ENCODE peak calls at places on chromosome 21, in eight cellular contexts. W, H, X, J, K, N, T and E are unnamed samples.

GRCh38 chr21:36847189-36847588 is 119.3 kb downstream of the HLCS start:
- DNase-seq in N (no peak), T (no peak), K (no peak), W (no peak), H (no peak), J (no peak), X (no peak), E (no peak)

GRCh38 chr21:39562791-39563770 is 49.7 kb upstream of the B3GALT5 start:
- DNase-seq in X (no peak), J (no peak), K (no peak), T (no peak), W (no peak), H (no peak), N (no peak), E (no peak)

GRCh38 chr21:43703068-43703880 is 15.7 kb upstream of the PDXK start:
- DNase-seq in T (peak; percentile 52), H (no peak), W (no peak), K (no peak), X (no peak), N (peak; percentile 80), J (peak; percentile 77), E (no peak)

GRCh38 chr21:44919913-44920693 is 596 bp downstream of the ITGB2 start:
- DNase-seq in X (no peak), N (no peak), W (no peak), K (no peak), J (peak; percentile 58), H (no peak), T (no peak), E (no peak)

GRCh38 chr21:45525153-45525909 is 16.9 kb downstream of the SLC19A1 start:
- DNase-seq in W (no peak), K (no peak), N (peak; percentile 75), X (no peak), T (peak; percentile 55), H (no peak), J (peak; percentile 76), E (no peak)

GRCh38 chr21:44702111-44702972 is 5.4 kb downstream of the KRTAP10-12 start:
- DNase-seq in J (no peak), X (no peak), T (no peak), N (no peak), H (no peak), K (no peak), W (no peak), E (no peak)

GRCh38 chr21:44918107-44918470 is 2.6 kb downstream of the ITGB2 start:
- DNase-seq in W (no peak), X (no peak), K (no peak), H (no peak), N (no peak), T (no peak), J (peak; percentile 57), E (no peak)

GRCh38 chr21:45542667-45543370 is 579 bp upstream of the SLC19A1 start:
- DNase-seq in W (no peak), T (no peak), K (no peak), X (peak; percentile 36), J (peak; percentile 56), N (peak; percentile 37), H (peak; percentile 57), E (no peak)

GRCh38 chr21:34020005-34020847 is 53.2 kb upstream of the MRPS6 start:
- DNase-seq in N (no peak), W (no peak), H (peak; percentile 29), T (no peak), J (no peak), X (no peak), K (no peak), E (peak; percentile 21)

GRCh38 chr21:8989883-8990325 is 1531.5 kb upstream of the TPTE start:
- DNase-seq in W (peak; percentile 69), N (no peak), T (no peak), J (no peak), X (no peak), K (no peak), H (no peak), E (no peak)

GRCh38 chr21:38863843-38864363 is 58.2 kb downstream of the ETS2 start:
- DNase-seq in J (no peak), N (no peak), H (no peak), T (no peak), X (no peak), W (no peak), K (no peak), E (no peak)

GRCh38 chr21:43953028-43953427 is 59.1 kb upstream of the TRAPPC10 start:
- DNase-seq in T (no peak), X (no peak), W (no peak), N (no peak), H (no peak), J (peak; percentile 33), K (no peak), E (no peak)

GRCh38 chr21:31284797-31285397 is 59.2 kb downstream of the TIAM1 start:
- DNase-seq in W (no peak), K (no peak), N (no peak), X (no peak), T (no peak), J (no peak), H (no peak), E (no peak)

GRCh38 chr21:16085436-16085835 is 355.7 kb downstream of the USP25 start:
- DNase-seq in H (no peak), J (no peak), T (no peak), W (no peak), N (no peak), K (no peak), X (no peak), E (no peak)

GRCh38 chr21:44051462-44051941 is 39.4 kb downstream of the TRAPPC10 start:
- DNase-seq in T (peak; percentile 24), J (no peak), K (no peak), H (no peak), W (no peak), N (no peak), X (peak; percentile 25), E (no peak)

DNA sequence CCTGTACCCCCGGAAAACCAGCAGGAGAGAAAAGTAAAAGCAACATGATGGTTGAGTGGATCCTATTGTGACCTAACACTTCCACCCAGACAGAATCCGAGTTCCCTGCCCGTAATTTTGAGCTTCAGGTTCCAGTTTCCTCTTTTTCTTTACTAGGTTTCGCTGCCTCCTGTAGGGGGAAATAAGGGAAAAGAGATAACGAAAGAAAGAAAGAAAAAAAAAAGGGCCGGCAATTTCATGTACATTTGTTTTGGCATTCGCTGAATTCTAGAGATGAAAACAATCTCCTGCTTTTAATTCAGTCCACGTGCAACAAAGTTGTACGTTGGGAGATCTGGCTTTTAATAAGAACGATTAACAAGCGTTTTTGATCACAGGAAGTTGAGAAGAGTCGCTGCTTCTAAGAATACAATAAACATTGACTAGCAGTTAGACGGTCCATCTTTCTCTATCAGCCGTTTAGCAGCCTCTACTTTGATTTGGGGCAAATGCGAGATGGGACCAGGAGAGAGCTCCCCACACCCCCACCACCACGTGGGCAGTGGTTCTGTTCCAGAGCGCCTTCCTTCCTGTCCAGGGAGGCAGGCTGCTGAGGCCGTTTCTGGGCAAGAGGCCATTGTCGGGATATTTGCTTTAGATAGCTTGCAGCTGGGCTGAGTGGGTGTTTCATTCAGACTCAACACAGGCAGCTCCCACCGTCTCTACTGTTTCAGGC is 155.9 kb upstream of the RUNX1 start:
- DNase-seq in K (no peak), H (peak; percentile 19), T (peak; percentile 75), X (peak; percentile 76), W (no peak), J (peak; percentile 67), N (peak; percentile 90), E (peak; percentile 37)
- TF ChIP-seq CTCF in K (peak; percentile 21), H (no peak), T (no peak), X (no peak), W (no peak), J (no peak), N (no peak), E (no peak)

DNA sequence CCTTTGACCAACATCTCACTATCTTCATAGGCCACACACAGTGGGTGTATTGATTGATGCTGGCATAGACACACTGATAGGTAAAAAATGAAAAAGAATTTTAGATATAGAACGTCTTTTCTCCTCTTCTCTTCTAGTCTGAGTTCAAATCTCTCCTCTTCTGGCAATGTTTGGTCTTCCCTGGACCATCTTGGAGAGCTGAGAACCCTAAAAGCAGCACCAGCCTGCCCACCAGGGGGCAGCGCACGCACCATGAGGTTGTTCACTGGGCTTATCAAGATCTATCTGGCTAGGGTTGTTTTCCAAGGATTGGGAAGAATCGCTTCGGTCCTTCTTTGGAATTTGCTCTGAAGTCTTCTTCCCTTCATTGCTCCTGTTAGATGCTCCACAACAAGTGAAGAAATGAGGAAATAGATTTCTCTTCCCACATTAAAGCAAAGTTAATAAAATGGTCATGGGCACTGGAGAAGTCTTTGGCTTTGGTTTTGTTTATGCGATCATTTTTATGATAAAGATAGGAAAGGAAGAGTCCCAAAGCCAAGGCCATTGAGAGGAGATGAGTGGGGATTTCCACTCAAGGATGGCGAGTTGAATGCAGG is 104.0 kb upstream of the OLIG2 start:
- DNase-seq in X (no peak), T (no peak), H (no peak), J (no peak), W (peak; percentile 24), K (no peak), N (peak; percentile 37), E (peak; percentile 29)
- TF ChIP-seq CTCF in X (no peak), T (no peak), H (peak; percentile 77), J (peak; percentile 44), W (peak; percentile 20), K (no peak), N (no peak), E (peak; percentile 46)

GRCh38 chr21:18356801-18357200 is 46.8 kb downstream of the TMPRSS15 start:
- DNase-seq in J (no peak), T (no peak), K (no peak), H (no peak), X (no peak), N (no peak), W (no peak), E (no peak)
- TF ChIP-seq CTCF in J (no peak), T (no peak), K (no peak), H (no peak), X (no peak), N (no peak), W (no peak), E (no peak)

GRCh38 chr21:25550352-25550751 is 56.9 kb downstream of the MRPL39 start:
- DNase-seq in H (no peak), J (no peak), W (no peak), K (no peak), N (no peak), X (no peak), T (no peak), E (no peak)
- TF ChIP-seq CTCF in H (no peak), J (no peak), W (no peak), K (no peak), N (no peak), X (no peak), T (no peak), E (no peak)